ENCODE peak calls at places on chromosomes 16 and 17, in eight cellular contexts. I, V, L, O, D, W, U and B are unnamed samples.

GRCh38 chr17:79664925-79665738 is 54.3 kb upstream of the RBFOX3 start:
- DNase-seq in I (peak), V (peak), L (no peak), O (no peak), D (no peak), W (no peak), U (peak), B (no peak)

GRCh38 chr16:8788578-8789172 is 8.8 kb downstream of the TMEM186 start:
- DNase-seq in I (no peak), V (no peak), L (no peak), O (peak), D (no peak), W (no peak), U (no peak), B (no peak)

GRCh38 chr17:77471984-77472836 is 331.4 kb downstream of the SEC14L1 start:
- DNase-seq in I (no peak), V (peak), L (no peak), O (no peak), D (no peak), W (no peak), U (peak), B (peak)

GRCh38 chr17:73787721-73788051 is 143.4 kb upstream of the SDK2 start:
- DNase-seq in I (no peak), V (peak), L (no peak), O (no peak), D (no peak), W (no peak), U (no peak), B (no peak)

GRCh38 chr16:4179020-4179419 is 62.8 kb upstream of the ADCY9 start:
- DNase-seq in I (no peak), V (no peak), L (no peak), O (no peak), D (no peak), W (no peak), U (peak), B (peak)

GRCh38 chr17:48842746-48843145 is 11.9 kb downstream of the CALCOCO2 start:
- DNase-seq in I (no peak), V (no peak), L (no peak), O (no peak), D (no peak), W (no peak), U (no peak), B (no peak)

GRCh38 chr16:492211-492875 is 35.2 kb upstream of the CAPN15 start:
- DNase-seq in I (no peak), V (no peak), L (no peak), O (no peak), D (no peak), W (no peak), U (no peak), B (no peak)

GRCh38 chr16:1929105-1929504 is 10.9 kb upstream of the HS3ST6 start:
- DNase-seq in I (no peak), V (no peak), L (no peak), O (no peak), D (no peak), W (no peak), U (no peak), B (peak)

GRCh38 chr16:81004646-81005353 is 1.9 kb downstream of the CMC2 start:
- DNase-seq in I (no peak), V (no peak), L (no peak), O (peak), D (no peak), W (peak), U (peak), B (peak)

GRCh38 chr17:28390563-28390962 is 15.4 kb downstream of the SLC46A1 start:
- DNase-seq in I (no peak), V (no peak), L (no peak), O (no peak), D (no peak), W (no peak), U (no peak), B (no peak)

GRCh38 chr17:75645889-75646625 is 12.8 kb downstream of the SMIM5 start:
- DNase-seq in I (no peak), V (peak), L (peak), O (peak), D (no peak), W (no peak), U (peak), B (no peak)

GRCh38 chr17:77196251-77196650 is 55.5 kb downstream of the SEC14L1 start:
- DNase-seq in I (peak), V (no peak), L (no peak), O (no peak), D (no peak), W (no peak), U (no peak), B (no peak)

GRCh38 chr16:26905336-26905735 is 161.4 kb upstream of the C16orf82 start:
- DNase-seq in I (no peak), V (no peak), L (no peak), O (peak), D (no peak), W (no peak), U (no peak), B (peak)

GRCh38 chr16:2816751-2817495 is at the start of gene PRSS21:
- DNase-seq in I (no peak), V (no peak), L (no peak), O (no peak), D (peak), W (peak), U (peak), B (no peak)

GRCh38 chr16:56753410-56753809 is 23.5 kb downstream of the NUP93 start:
- DNase-seq in I (no peak), V (no peak), L (no peak), O (no peak), D (no peak), W (no peak), U (peak), B (peak)

GRCh38 chr16:27368358-27368722 is 33.6 kb upstream of the IL21R start:
- DNase-seq in I (no peak), V (no peak), L (no peak), O (no peak), D (no peak), W (no peak), U (no peak), B (no peak)

GRCh38 chr16:81940781-81941560 is 70.3 kb downstream of the SDR42E1 start:
- DNase-seq in I (peak), V (no peak), L (no peak), O (peak), D (no peak), W (no peak), U (peak), B (peak)

GRCh38 chr17:7824021-7824924 is 9.7 kb upstream of the KDM6B start:
- DNase-seq in I (no peak), V (no peak), L (no peak), O (no peak), D (no peak), W (no peak), U (no peak), B (no peak)

GRCh38 chr17:3903881-3904286 is 11.0 kb upstream of the CAMKK1 start:
- DNase-seq in I (no peak), V (no peak), L (no peak), O (no peak), D (no peak), W (no peak), U (no peak), B (no peak)

GRCh38 chr17:66548158-66548557 is 245.7 kb downstream of the PRKCA start:
- DNase-seq in I (no peak), V (no peak), L (no peak), O (no peak), D (peak), W (peak), U (no peak), B (peak)

GRCh38 chr17:58325289-58325726 is 3.3 kb downstream of the TSPOAP1 start:
- DNase-seq in I (no peak), V (no peak), L (no peak), O (no peak), D (no peak), W (no peak), U (no peak), B (no peak)

GRCh38 chr17:76530826-76531500 is 6.5 kb downstream of the CYGB start:
- DNase-seq in I (no peak), V (no peak), L (no peak), O (no peak), D (no peak), W (no peak), U (no peak), B (no peak)

GRCh38 chr16:26374279-26374925 is 682.6 kb downstream of the HS3ST4 start:
- DNase-seq in I (no peak), V (no peak), L (no peak), O (no peak), D (no peak), W (no peak), U (no peak), B (no peak)

GRCh38 chr17:67098022-67098421 is 53.7 kb downstream of the CACNG1 start:
- DNase-seq in I (no peak), V (no peak), L (no peak), O (no peak), D (no peak), W (no peak), U (no peak), B (no peak)

GRCh38 chr17:77854083-77854758 is 104.3 kb upstream of the TNRC6C start:
- DNase-seq in I (no peak), V (no peak), L (no peak), O (no peak), D (no peak), W (no peak), U (no peak), B (no peak)

GRCh38 chr17:42679001-42679491 is 2.3 kb upstream of the PLEKHH3 start:
- DNase-seq in I (no peak), V (peak), L (no peak), O (peak), D (peak), W (no peak), U (peak), B (no peak)

GRCh38 chr16:31148281-31148728 is 1.6 kb downstream of the PRSS36 start:
- DNase-seq in I (no peak), V (peak), L (no peak), O (no peak), D (no peak), W (no peak), U (no peak), B (no peak)

GRCh38 chr17:15981208-15981607 is 18.3 kb downstream of the ZSWIM7 start:
- DNase-seq in I (no peak), V (no peak), L (peak), O (peak), D (no peak), W (no peak), U (no peak), B (no peak)

GRCh38 chr16:14004719-14005315 is 66.3 kb upstream of the MRTFB start:
- DNase-seq in I (no peak), V (no peak), L (no peak), O (no peak), D (no peak), W (no peak), U (no peak), B (no peak)

GRCh38 chr17:50423553-50424159 is 2.4 kb upstream of the ACSF2 start:
- DNase-seq in I (peak), V (no peak), L (no peak), O (peak), D (no peak), W (no peak), U (peak), B (peak)

GRCh38 chr16:73669535-73670274 is 621.8 kb upstream of the ZFHX3 start:
- DNase-seq in I (no peak), V (no peak), L (no peak), O (no peak), D (no peak), W (no peak), U (no peak), B (no peak)

GRCh38 chr16:69481901-69482341 is 57.5 kb downstream of the CYB5B start:
- DNase-seq in I (peak), V (peak), L (no peak), O (no peak), D (no peak), W (no peak), U (peak), B (peak)

GRCh38 chr17:78109489-78109761 is 19.1 kb downstream of the TMC6 start:
- DNase-seq in I (no peak), V (no peak), L (no peak), O (no peak), D (no peak), W (no peak), U (no peak), B (no peak)